ENCODE peak calls at places on chromosomes 7 and 10, in seven cellular contexts. One of them, this sample, is unnamed.

GRCh38 chr10:94042001-94042813 is 48.5 kb downstream of the PLCE1 start:
- DNase-seq in midbrain: no peak
- DNase-seq in psoas muscle: no peak
- DNase-seq in SW480: no peak
- DNase-seq in A549: peak
- DNase-seq in posterior vena cava: no peak
- DNase-seq in erythroblast: no peak
- DNase-seq in this sample: peak

GRCh38 chr10:113261130-113261529 is 291.7 kb upstream of the HABP2 start:
- DNase-seq in midbrain: no peak
- DNase-seq in psoas muscle: no peak
- DNase-seq in SW480: no peak
- DNase-seq in A549: no peak
- DNase-seq in posterior vena cava: no peak
- DNase-seq in erythroblast: no peak
- DNase-seq in this sample: no peak

GRCh38 chr10:15253951-15254807 is 85.7 kb upstream of the NMT2 start:
- DNase-seq in midbrain: peak
- DNase-seq in psoas muscle: no peak
- DNase-seq in SW480: no peak
- DNase-seq in A549: no peak
- DNase-seq in posterior vena cava: no peak
- DNase-seq in erythroblast: no peak
- DNase-seq in this sample: peak

GRCh38 chr10:71255817-71256660 is 43.7 kb downstream of the UNC5B start:
- DNase-seq in midbrain: no peak
- DNase-seq in psoas muscle: peak
- DNase-seq in SW480: peak
- DNase-seq in A549: no peak
- DNase-seq in posterior vena cava: peak
- DNase-seq in erythroblast: no peak
- DNase-seq in this sample: no peak

GRCh38 chr7:129163875-129164544 is 19.5 kb downstream of the TSPAN33 start:
- DNase-seq in midbrain: peak
- DNase-seq in psoas muscle: no peak
- DNase-seq in SW480: peak
- DNase-seq in A549: peak
- DNase-seq in posterior vena cava: no peak
- DNase-seq in erythroblast: peak
- DNase-seq in this sample: peak

GRCh38 chr7:30661926-30662325 is 20.3 kb downstream of the CRHR2 start:
- DNase-seq in midbrain: no peak
- DNase-seq in psoas muscle: no peak
- DNase-seq in SW480: no peak
- DNase-seq in A549: no peak
- DNase-seq in posterior vena cava: peak
- DNase-seq in erythroblast: no peak
- DNase-seq in this sample: no peak

GRCh38 chr10:43202224-43202656 is 64.0 kb downstream of the CSGALNACT2 start:
- DNase-seq in midbrain: no peak
- DNase-seq in psoas muscle: peak
- DNase-seq in SW480: no peak
- DNase-seq in A549: no peak
- DNase-seq in posterior vena cava: peak
- DNase-seq in erythroblast: peak
- DNase-seq in this sample: peak

GRCh38 chr7:3043544-3044395 is at the start of gene CARD11:
- DNase-seq in midbrain: no peak
- DNase-seq in psoas muscle: no peak
- DNase-seq in SW480: no peak
- DNase-seq in A549: no peak
- DNase-seq in posterior vena cava: no peak
- DNase-seq in erythroblast: no peak
- DNase-seq in this sample: peak

GRCh38 chr7:46076527-46076926 is 155.5 kb upstream of the IGFBP3 start:
- DNase-seq in midbrain: no peak
- DNase-seq in psoas muscle: no peak
- DNase-seq in SW480: no peak
- DNase-seq in A549: no peak
- DNase-seq in posterior vena cava: no peak
- DNase-seq in erythroblast: no peak
- DNase-seq in this sample: no peak

GRCh38 chr10:14186245-14186644 is 144.5 kb downstream of the FRMD4A start:
- DNase-seq in midbrain: no peak
- DNase-seq in psoas muscle: no peak
- DNase-seq in SW480: peak
- DNase-seq in A549: no peak
- DNase-seq in posterior vena cava: no peak
- DNase-seq in erythroblast: peak
- DNase-seq in this sample: peak

GRCh38 chr10:12350167-12350872 is 973 bp downstream of the CAMK1D start:
- DNase-seq in midbrain: peak
- DNase-seq in psoas muscle: peak
- DNase-seq in SW480: peak
- DNase-seq in A549: peak
- DNase-seq in posterior vena cava: no peak
- DNase-seq in erythroblast: peak
- DNase-seq in this sample: peak

GRCh38 chr10:101780187-101780817 is 2.9 kb downstream of the NPM3 start:
- DNase-seq in midbrain: no peak
- DNase-seq in psoas muscle: no peak
- DNase-seq in SW480: no peak
- DNase-seq in A549: no peak
- DNase-seq in posterior vena cava: no peak
- DNase-seq in erythroblast: no peak
- DNase-seq in this sample: peak

GRCh38 chr10:46787321-46787615 is 124.0 kb upstream of the PTPN20 start:
- DNase-seq in midbrain: peak
- DNase-seq in psoas muscle: no peak
- DNase-seq in SW480: peak
- DNase-seq in A549: peak
- DNase-seq in posterior vena cava: no peak
- DNase-seq in erythroblast: peak
- DNase-seq in this sample: peak

GRCh38 chr7:151964951-151965350 is 8.7 kb downstream of the GALNTL5 start:
- DNase-seq in midbrain: no peak
- DNase-seq in psoas muscle: peak
- DNase-seq in SW480: no peak
- DNase-seq in A549: no peak
- DNase-seq in posterior vena cava: peak
- DNase-seq in erythroblast: no peak
- DNase-seq in this sample: no peak

GRCh38 chr10:93352638-93353383 is 129.3 kb downstream of the MYOF start:
- DNase-seq in midbrain: peak
- DNase-seq in psoas muscle: no peak
- DNase-seq in SW480: peak
- DNase-seq in A549: peak
- DNase-seq in posterior vena cava: no peak
- DNase-seq in erythroblast: peak
- DNase-seq in this sample: peak

GRCh38 chr10:124598196-124598595 is 136.6 kb downstream of the LHPP start:
- DNase-seq in midbrain: no peak
- DNase-seq in psoas muscle: peak
- DNase-seq in SW480: no peak
- DNase-seq in A549: no peak
- DNase-seq in posterior vena cava: no peak
- DNase-seq in erythroblast: no peak
- DNase-seq in this sample: no peak

GRCh38 chr10:6200588-6201510 is 1.9 kb upstream of the PFKFB3 start:
- DNase-seq in midbrain: no peak
- DNase-seq in psoas muscle: peak
- DNase-seq in SW480: peak
- DNase-seq in A549: no peak
- DNase-seq in posterior vena cava: peak
- DNase-seq in erythroblast: no peak
- DNase-seq in this sample: peak

GRCh38 chr10:72107325-72108003 is 19.1 kb upstream of the SPOCK2 start:
- DNase-seq in midbrain: no peak
- DNase-seq in psoas muscle: no peak
- DNase-seq in SW480: no peak
- DNase-seq in A549: peak
- DNase-seq in posterior vena cava: no peak
- DNase-seq in erythroblast: no peak
- DNase-seq in this sample: peak

GRCh38 chr10:56823849-56824248 is 462.8 kb upstream of the ZWINT start:
- DNase-seq in midbrain: peak
- DNase-seq in psoas muscle: no peak
- DNase-seq in SW480: peak
- DNase-seq in A549: no peak
- DNase-seq in posterior vena cava: no peak
- DNase-seq in erythroblast: peak
- DNase-seq in this sample: peak

GRCh38 chr10:3036155-3036554 is 31.2 kb upstream of the PFKP start:
- DNase-seq in midbrain: no peak
- DNase-seq in psoas muscle: no peak
- DNase-seq in SW480: no peak
- DNase-seq in A549: no peak
- DNase-seq in posterior vena cava: no peak
- DNase-seq in erythroblast: no peak
- DNase-seq in this sample: peak

GRCh38 chr10:29588640-29589421 is 45.9 kb downstream of the SVIL start:
- DNase-seq in midbrain: no peak
- DNase-seq in psoas muscle: peak
- DNase-seq in SW480: no peak
- DNase-seq in A549: no peak
- DNase-seq in posterior vena cava: no peak
- DNase-seq in erythroblast: no peak
- DNase-seq in this sample: no peak

GRCh38 chr10:113138937-113139585 is 189.0 kb downstream of the TCF7L2 start:
- DNase-seq in midbrain: no peak
- DNase-seq in psoas muscle: no peak
- DNase-seq in SW480: no peak
- DNase-seq in A549: no peak
- DNase-seq in posterior vena cava: no peak
- DNase-seq in erythroblast: no peak
- DNase-seq in this sample: no peak

GRCh38 chr10:29576681-29577080 is 58.1 kb downstream of the SVIL start:
- DNase-seq in midbrain: no peak
- DNase-seq in psoas muscle: no peak
- DNase-seq in SW480: no peak
- DNase-seq in A549: no peak
- DNase-seq in posterior vena cava: no peak
- DNase-seq in erythroblast: no peak
- DNase-seq in this sample: no peak

GRCh38 chr7:44727346-44728262 is 21.0 kb upstream of the ZMIZ2 start:
- DNase-seq in midbrain: no peak
- DNase-seq in psoas muscle: no peak
- DNase-seq in SW480: no peak
- DNase-seq in A549: no peak
- DNase-seq in posterior vena cava: peak
- DNase-seq in erythroblast: no peak
- DNase-seq in this sample: no peak

GRCh38 chr7:18313970-18314369 is 181.6 kb upstream of the HDAC9 start:
- DNase-seq in midbrain: no peak
- DNase-seq in psoas muscle: no peak
- DNase-seq in SW480: no peak
- DNase-seq in A549: no peak
- DNase-seq in posterior vena cava: no peak
- DNase-seq in erythroblast: no peak
- DNase-seq in this sample: no peak

GRCh38 chr10:110005716-110006115 is 2.1 kb upstream of the ADD3 start:
- DNase-seq in midbrain: peak
- DNase-seq in psoas muscle: no peak
- DNase-seq in SW480: peak
- DNase-seq in A549: no peak
- DNase-seq in posterior vena cava: no peak
- DNase-seq in erythroblast: no peak
- DNase-seq in this sample: no peak

GRCh38 chr10:123136806-123137642 is 1.3 kb downstream of the HMX3 start:
- DNase-seq in midbrain: no peak
- DNase-seq in psoas muscle: no peak
- DNase-seq in SW480: no peak
- DNase-seq in A549: no peak
- DNase-seq in posterior vena cava: peak
- DNase-seq in erythroblast: peak
- DNase-seq in this sample: peak

GRCh38 chr7:111756687-111757178 is 194.4 kb upstream of the IMMP2L start:
- DNase-seq in midbrain: peak
- DNase-seq in psoas muscle: peak
- DNase-seq in SW480: no peak
- DNase-seq in A549: no peak
- DNase-seq in posterior vena cava: peak
- DNase-seq in erythroblast: no peak
- DNase-seq in this sample: no peak

GRCh38 chr10:103013398-103013797 is 95.3 kb downstream of the CNNM2 start:
- DNase-seq in midbrain: no peak
- DNase-seq in psoas muscle: no peak
- DNase-seq in SW480: no peak
- DNase-seq in A549: no peak
- DNase-seq in posterior vena cava: no peak
- DNase-seq in erythroblast: no peak
- DNase-seq in this sample: no peak

GRCh38 chr10:117552156-117552620 is 9.6 kb downstream of the EMX2 start:
- DNase-seq in midbrain: peak
- DNase-seq in psoas muscle: peak
- DNase-seq in SW480: no peak
- DNase-seq in A549: no peak
- DNase-seq in posterior vena cava: peak
- DNase-seq in erythroblast: no peak
- DNase-seq in this sample: no peak